ENCODE peak calls at places on chromosomes 13 and 19, in seven cellular contexts. U, X, V, M, L, S and F are unnamed samples.

GRCh38 chr19:14686411-14686810 is 3.4 kb upstream of the ZNF333 start:
- DNase-seq in U (peak), X (peak), S (no peak), M (no peak), L (no peak), V (no peak), F (no peak)

GRCh38 chr13:28329395-28330158 is 165.4 kb downstream of the FLT1 start:
- DNase-seq in V (no peak), S (peak), X (no peak), U (no peak), L (no peak), M (no peak), F (no peak)

GRCh38 chr13:25406377-25406776 is 34.6 kb downstream of the ATP8A2 start:
- DNase-seq in S (no peak), X (peak), U (no peak), L (no peak), V (no peak), M (no peak), F (no peak)

GRCh38 chr13:36758345-36758744 is 60.7 kb upstream of the RFXAP start:
- DNase-seq in S (no peak), V (no peak), L (no peak), M (no peak), U (no peak), X (no peak), F (no peak)

GRCh38 chr19:995051-995827 is 5.0 kb upstream of the GRIN3B start:
- DNase-seq in V (no peak), L (no peak), M (no peak), X (no peak), U (no peak), S (no peak), F (no peak)

GRCh38 chr19:10105241-10106099 is 692 bp upstream of the PPAN start:
- DNase-seq in M (no peak), L (no peak), U (peak), X (no peak), V (no peak), S (no peak), F (no peak)

GRCh38 chr13:48500652-48501197 is 32.2 kb downstream of the RCBTB2 start:
- DNase-seq in U (no peak), S (peak), L (peak), M (no peak), X (no peak), V (no peak), F (no peak)

GRCh38 chr13:41613471-41613870 is 156.1 kb downstream of the RGCC start:
- DNase-seq in X (no peak), V (no peak), S (no peak), U (no peak), L (no peak), M (no peak), F (no peak)

GRCh38 chr19:15141143-15141542 is 33.9 kb downstream of the SYDE1 start:
- DNase-seq in X (no peak), V (no peak), M (no peak), S (no peak), U (no peak), L (no peak), F (no peak)

GRCh38 chr13:33017410-33017929 is 1.2 kb downstream of the KL start:
- DNase-seq in S (no peak), X (peak), L (no peak), M (peak), U (peak), V (peak), F (no peak)

GRCh38 chr19:54024660-54025059 is 33.2 kb downstream of the CACNG6 start:
- DNase-seq in S (no peak), X (no peak), V (no peak), M (no peak), L (no peak), U (no peak), F (no peak)

GRCh38 chr19:49869009-49869483 is 1.7 kb upstream of the PNKP start:
- DNase-seq in U (no peak), X (no peak), L (no peak), M (no peak), V (no peak), S (no peak), F (no peak)

GRCh38 chr13:24128962-24129361 is 31.6 kb upstream of the SPATA13 start:
- DNase-seq in X (peak), S (no peak), L (no peak), V (no peak), U (no peak), M (no peak), F (no peak)

GRCh38 chr19:53192771-53193533 is at the start of gene ZNF665:
- DNase-seq in X (peak), U (peak), L (peak), V (no peak), M (peak), S (peak), F (peak)

GRCh38 chr19:53883741-53884140 is 1.7 kb downstream of the PRKCG start:
- DNase-seq in V (no peak), L (no peak), X (no peak), M (no peak), U (no peak), S (no peak), F (no peak)

GRCh38 chr13:32209670-32210069 is 105.5 kb downstream of the ZAR1L start:
- DNase-seq in X (no peak), S (no peak), M (no peak), V (no peak), U (no peak), L (no peak), F (no peak)

GRCh38 chr13:36082806-36083205 is 48.4 kb downstream of the DCLK1 start:
- DNase-seq in X (no peak), M (no peak), V (no peak), U (no peak), L (no peak), S (no peak), F (no peak)

GRCh38 chr13:75770164-75771145 is 134.3 kb downstream of the LMO7 start:
- DNase-seq in S (no peak), M (no peak), X (no peak), V (no peak), U (no peak), L (no peak), F (no peak)

GRCh38 chr19:35932291-35932936 is 3.8 kb upstream of the LRFN3 start:
- DNase-seq in U (no peak), S (no peak), M (no peak), V (no peak), L (no peak), X (no peak), F (no peak)

GRCh38 chr19:39156230-39156890 is 30.8 kb downstream of the PAK4 start:
- DNase-seq in S (no peak), U (no peak), L (no peak), X (no peak), M (no peak), V (no peak), F (no peak)

GRCh38 chr19:41696402-41697197 is 8.5 kb upstream of the CEACAM7 start:
- DNase-seq in V (no peak), U (no peak), S (peak), L (no peak), M (no peak), X (no peak), F (no peak)

GRCh38 chr19:13055213-13056051 is 47.2 kb downstream of the LYL1 start:
- DNase-seq in L (no peak), S (peak), X (peak), V (no peak), U (no peak), M (peak), F (no peak)

GRCh38 chr19:370641-371330 is 26.2 kb upstream of the MIER2 start:
- DNase-seq in M (no peak), V (no peak), X (no peak), U (no peak), S (no peak), L (no peak), F (no peak)

GRCh38 chr13:35648109-35648508 is 171.6 kb upstream of the MAB21L1 start:
- DNase-seq in X (no peak), S (no peak), L (no peak), M (no peak), V (no peak), U (no peak), F (no peak)

GRCh38 chr13:82791035-82791434 is 1091.2 kb downstream of the SLITRK1 start:
- DNase-seq in L (no peak), V (no peak), X (peak), S (no peak), M (no peak), U (no peak), F (no peak)

GRCh38 chr13:110244926-110245325 is 62.0 kb downstream of the COL4A1 start:
- DNase-seq in U (no peak), S (no peak), V (no peak), X (no peak), L (no peak), M (no peak), F (no peak)

GRCh38 chr19:40776966-40777794 is 867 bp upstream of the RAB4B start:
- DNase-seq in V (peak), U (peak), X (peak), S (peak), L (peak), M (peak), F (peak)

GRCh38 chr19:48513289-48514122 is 1.9 kb upstream of the LMTK3 start:
- DNase-seq in V (no peak), M (peak), X (peak), S (no peak), L (peak), U (peak), F (peak)

GRCh38 chr13:22103628-22104027 is 432.8 kb downstream of the FGF9 start:
- DNase-seq in S (no peak), X (no peak), V (no peak), L (no peak), U (no peak), M (no peak), F (no peak)

GRCh38 chr19:17931532-17932191 is 1.2 kb upstream of the CCDC124 start:
- DNase-seq in S (no peak), U (peak), V (no peak), M (no peak), X (peak), L (no peak), F (no peak)

GRCh38 chr19:9935409-9936062 is 779 bp downstream of the OLFM2 start:
- DNase-seq in S (no peak), V (no peak), M (no peak), U (no peak), X (peak), L (no peak), F (no peak)

GRCh38 chr19:5873617-5874199 is 3.4 kb upstream of the FUT5 start:
- DNase-seq in M (no peak), X (no peak), U (no peak), L (no peak), V (no peak), S (no peak), F (no peak)